ENCODE peak calls at places on chromosomes 5 and 9, in eight cellular contexts. S, V, X, U, Y, O, P and I are unnamed samples.

GRCh38 chr9:73264636-73265035 is 113.0 kb downstream of the ANXA1 start:
- DNase-seq in S (no peak), V (no peak), X (no peak), U (no peak), Y (no peak), O (no peak), P (no peak), I (no peak)

GRCh38 chr9:3993783-3994182 is 306.1 kb downstream of the GLIS3 start:
- DNase-seq in S (no peak), V (no peak), X (no peak), U (no peak), Y (no peak), O (no peak), P (no peak), I (no peak)

GRCh38 chr9:136409557-136410455 is 608 bp downstream of the ENTR1 start:
- DNase-seq in S (peak), V (no peak), X (no peak), U (peak), Y (peak), O (no peak), P (no peak), I (peak)

GRCh38 chr5:126483156-126483555 is 59.9 kb downstream of the GRAMD2B start:
- DNase-seq in S (no peak), V (no peak), X (no peak), U (peak), Y (no peak), O (no peak), P (no peak), I (peak)

GRCh38 chr5:81881595-81881994 is 90.2 kb upstream of the ATG10 start:
- DNase-seq in S (no peak), V (no peak), X (no peak), U (no peak), Y (no peak), O (no peak), P (no peak), I (no peak)

GRCh38 chr9:137463194-137463930 is 4.2 kb upstream of the NSMF start:
- DNase-seq in S (no peak), V (no peak), X (no peak), U (no peak), Y (no peak), O (no peak), P (no peak), I (no peak)

GRCh38 chr9:90827181-90827866 is 25.7 kb downstream of the SYK start:
- DNase-seq in S (no peak), V (no peak), X (no peak), U (no peak), Y (no peak), O (no peak), P (no peak), I (no peak)

GRCh38 chr5:133113331-133114061 is 61.7 kb downstream of the HSPA4 start:
- DNase-seq in S (no peak), V (peak), X (no peak), U (no peak), Y (no peak), O (no peak), P (no peak), I (peak)

GRCh38 chr9:83986765-83987401 is 6.3 kb downstream of the RMI1 start:
- DNase-seq in S (no peak), V (no peak), X (no peak), U (no peak), Y (no peak), O (no peak), P (no peak), I (no peak)

GRCh38 chr5:1747803-1748085 is 51.9 kb downstream of the MRPL36 start:
- DNase-seq in S (no peak), V (no peak), X (no peak), U (no peak), Y (no peak), O (no peak), P (no peak), I (no peak)

GRCh38 chr9:107172160-107172978 is 110.7 kb upstream of the RAD23B start:
- DNase-seq in S (peak), V (peak), X (peak), U (peak), Y (peak), O (peak), P (peak), I (peak)

GRCh38 chr9:109250311-109250741 is 70.5 kb downstream of the EPB41L4B start:
- DNase-seq in S (no peak), V (no peak), X (no peak), U (no peak), Y (no peak), O (no peak), P (no peak), I (no peak)

GRCh38 chr5:150946351-150946905 is 41.6 kb upstream of the ZNF300 start:
- DNase-seq in S (no peak), V (peak), X (no peak), U (peak), Y (no peak), O (no peak), P (no peak), I (no peak)

GRCh38 chr9:106644661-106645060 is 218.3 kb upstream of the ZNF462 start:
- DNase-seq in S (no peak), V (no peak), X (no peak), U (no peak), Y (no peak), O (no peak), P (no peak), I (no peak)

GRCh38 chr9:97057651-97058050 is 18.7 kb upstream of the CTSV start:
- DNase-seq in S (no peak), V (no peak), X (no peak), U (no peak), Y (no peak), O (no peak), P (no peak), I (no peak)